ENCODE peak calls at places on chromosomes 16 and 17, in five cellular contexts. S, G, N, I and Y are unnamed samples.

GRCh38 chr16:14151256-14152030 is 80.3 kb downstream of the MRTFB start:
- DNase-seq in G (no peak), S (no peak), I (peak; percentile 6), N (no peak), Y (no peak)

GRCh38 chr17:81832608-81833159 is 407 bp downstream of the MCRIP1 start:
- DNase-seq in G (no peak), N (no peak), S (peak; percentile 34), I (peak; percentile 41), Y (no peak)

GRCh38 chr16:17448640-17449638 is 21.8 kb downstream of the XYLT1 start:
- DNase-seq in G (peak; percentile 47), I (no peak), N (no peak), S (no peak), Y (no peak)

GRCh38 chr17:58510075-58510474 is 4.4 kb downstream of the MTMR4 start:
- DNase-seq in I (no peak), N (no peak), G (no peak), S (no peak), Y (no peak)

GRCh38 chr17:56798916-56799315 is 34.8 kb downstream of the C17orf67 start:
- DNase-seq in G (no peak), N (no peak), S (no peak), I (peak; percentile 70), Y (no peak)

GRCh38 chr17:75475851-75476250 is 19.4 kb downstream of the TMEM94 start:
- DNase-seq in S (peak; percentile 56), I (no peak), N (no peak), G (no peak), Y (no peak)

GRCh38 chr16:19286827-19287226 is 1.3 kb downstream of the CLEC19A start:
- DNase-seq in N (no peak), S (no peak), G (no peak), I (no peak), Y (no peak)

GRCh38 chr17:34386925-34387550 is 24.0 kb upstream of the CCL1 start:
- DNase-seq in G (no peak), I (no peak), S (no peak), N (no peak), Y (no peak)

GRCh38 chr16:81500833-81501521 is 56.4 kb downstream of the CMIP start:
- DNase-seq in G (no peak), N (no peak), S (no peak), I (peak; percentile 26), Y (no peak)

GRCh38 chr16:84225571-84225970 is 14.2 kb downstream of the KCNG4 start:
- DNase-seq in I (no peak), S (no peak), G (no peak), N (no peak), Y (no peak)

GRCh38 chr16:46772463-46772862 is 24.3 kb upstream of the MYLK3 start:
- DNase-seq in N (no peak), I (no peak), S (no peak), G (no peak), Y (no peak)

GRCh38 chr16:3609895-3610697 is 1.3 kb downstream of the SLX4 start:
- DNase-seq in S (no peak), I (no peak), G (no peak), N (no peak), Y (no peak)

GRCh38 chr17:82126479-82127314 is 28.7 kb upstream of the FASN start:
- DNase-seq in G (no peak), S (no peak), N (no peak), I (no peak), Y (no peak)

GRCh38 chr17:74695629-74696028 is 17.1 kb downstream of the CD300LF start:
- DNase-seq in S (no peak), G (no peak), N (no peak), I (no peak), Y (no peak)

GRCh38 chr17:51630101-51630671 is 369.8 kb downstream of the UTP18 start:
- DNase-seq in G (no peak), S (no peak), N (no peak), I (no peak), Y (no peak)

GRCh38 chr17:34981538-34982241 is 1.4 kb downstream of the LIG3 start:
- DNase-seq in G (no peak), N (no peak), I (peak; percentile 26), S (no peak), Y (no peak)

GRCh38 chr17:17216236-17216635 is 10.1 kb upstream of the PLD6 start:
- DNase-seq in I (no peak), G (no peak), S (no peak), N (no peak), Y (no peak)

GRCh38 chr16:79316004-79316458 is 284.5 kb downstream of the MAF start:
- DNase-seq in G (no peak), N (no peak), I (no peak), S (no peak), Y (no peak)

GRCh38 chr16:87047221-87048037 is 269.8 kb downstream of the C16orf95 start:
- DNase-seq in I (no peak), S (no peak), G (no peak), N (peak; percentile 28), Y (no peak)

GRCh38 chr16:50373780-50374179 is 5.0 kb upstream of the BRD7 start:
- DNase-seq in G (no peak), S (no peak), N (no peak), I (no peak), Y (no peak)
- TF ChIP-seq CTCF in G (no peak), S (no peak), N (no peak), I (no peak), Y (no peak)

GRCh38 chr17:76710863-76711611 is at the start of gene MXRA7:
- DNase-seq in S (peak; percentile 78), G (peak; percentile 82), I (peak; percentile 70), N (no peak), Y (no peak)
- H3K27ac ChIP-seq in S (peak within 1 kb of the TSS; percentile 96), G (peak within 1 kb of the TSS; percentile 98), I (peak within 1 kb of the TSS; percentile 71), N (peak within 1 kb of the TSS; percentile 83), Y (peak within 1 kb of the TSS; percentile 98)

DNA sequence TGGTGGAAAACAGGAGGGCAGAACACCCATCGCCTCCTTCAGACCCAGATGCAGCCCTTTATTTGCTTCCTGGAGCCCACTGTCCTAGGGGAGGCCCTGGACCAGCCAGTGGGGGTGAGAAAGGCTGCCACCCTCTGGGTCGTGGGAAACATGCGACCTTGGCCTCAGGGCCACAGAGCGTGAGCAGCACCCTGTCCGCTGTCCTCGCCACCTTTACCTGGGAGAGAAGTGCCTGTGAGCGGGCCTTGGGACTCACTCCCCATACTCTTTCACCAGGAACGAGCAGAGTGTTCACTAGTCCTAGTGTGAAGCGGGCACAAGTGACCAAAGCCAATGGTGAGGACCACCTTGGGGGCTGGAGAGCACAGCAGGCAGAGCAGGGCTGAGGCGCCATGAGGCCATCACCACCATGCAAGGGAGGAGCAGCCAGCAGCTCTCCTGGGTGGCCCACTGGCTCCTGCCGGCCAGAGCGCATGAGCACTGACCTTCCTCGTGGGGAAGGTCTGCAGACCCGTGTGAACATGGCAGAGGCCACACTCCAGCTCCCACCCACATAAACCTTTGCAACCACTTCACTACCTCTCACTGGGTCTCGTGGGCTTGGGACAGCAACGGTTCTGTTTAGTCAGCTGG is 8.5 kb downstream of the SMCR8 start:
- DNase-seq in G (no peak), N (no peak), S (no peak), I (no peak), Y (no peak)
- H3K4me1 ChIP-seq in G (peaks cover 27% of the 10 kb centered on the region), N (peaks cover 25% of the 10 kb centered on the region), S (peaks cover 37% of the 10 kb centered on the region), I (no peaks in the 10 kb centered on the region), Y (peaks cover 18% of the 10 kb centered on the region)

GRCh38 chr17:2394775-2395191 is 6.1 kb downstream of the MNT start:
- DNase-seq in G (no peak), I (no peak), N (no peak), S (no peak), Y (no peak)

GRCh38 chr17:2397247-2398171 is 3.4 kb downstream of the MNT start:
- DNase-seq in S (no peak), N (no peak), G (no peak), I (no peak), Y (no peak)

GRCh38 chr17:2395258-2396170 is 5.3 kb downstream of the MNT start:
- DNase-seq in S (peak; percentile 61), G (no peak), I (no peak), N (no peak), Y (no peak)

GRCh38 chr17:2396568-2397246 is 4.2 kb downstream of the MNT start:
- DNase-seq in G (peak; percentile 92), I (peak; percentile 95), N (peak; percentile 89), S (peak; percentile 96), Y (peak; percentile 93)

GRCh38 chr17:2396192-2396567 is 4.7 kb downstream of the MNT start:
- DNase-seq in G (no peak), S (no peak), N (no peak), I (no peak), Y (no peak)
- TF ChIP-seq CTCF in G (no peak), S (no peak), N (no peak), I (no peak), Y (no peak)

DNA sequence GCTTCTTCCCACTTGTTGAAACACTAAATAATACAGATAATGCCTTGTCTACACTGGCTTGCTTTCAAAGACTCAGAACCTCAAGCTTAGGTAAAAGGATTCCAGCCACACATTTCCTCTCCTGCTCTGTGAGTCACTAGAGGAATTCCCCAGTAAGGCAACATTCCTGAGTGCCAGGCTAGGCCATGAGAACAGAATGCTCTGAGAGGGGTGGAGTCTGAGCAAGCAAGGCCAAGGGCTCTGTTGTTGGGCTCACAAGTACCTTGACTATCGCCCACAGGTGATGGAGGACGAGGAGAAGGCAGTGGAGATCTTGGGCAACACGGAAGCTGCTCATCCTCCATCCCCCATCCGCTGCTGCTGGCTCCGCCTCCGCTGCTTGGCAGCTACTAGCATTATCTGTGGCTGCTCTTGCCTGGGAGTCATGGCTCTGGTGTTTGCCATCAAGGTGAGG is 6.7 kb upstream of the PHKG2 start:
- DNase-seq in N (peak; percentile 82), G (no peak), I (peak; percentile 25), S (no peak), Y (no peak)
- H3K27ac ChIP-seq in N (peak overlapping the region; percentile 93), G (peak overlapping the region; percentile 54), I (no peak overlapping the region), S (peak overlapping the region; percentile 42), Y (peak overlapping the region; percentile 78)